ENCODE peak calls at places on chromosomes 2 and 18, in nine cellular contexts. J is GM13976; S is hepatic stellate cell; G is kidney tubule cell; P is stimulated activated CD4-positive, alpha-beta T cell treated with anti-CD3 and anti-CD28 coated beads, Interleukin-1b, Interleukin-23, amount 100 ng/mL, for 1 hour; H is activated naive CD8-positive, alpha-beta T cell treated with anti-CD3 and anti-CD28 coated beads for 36 hours; A is ELR; Y is mesenteric fat pad; W is H9. L is an unnamed sample.
A peak's percentile ranks its signal among the peaks of the same experiment; 100 is the strongest.

GRCh38 chr2:128233790-128234395 is 84.8 kb downstream of the HS6ST1 start:
- DNase-seq in J (no peak), S (no peak), G (no peak), P (no peak), H (no peak), A (no peak), Y (peak; percentile 51), W (no peak), L (no peak)

GRCh38 chr2:150676747-150677382 is 189.4 kb upstream of the RND3 start:
- DNase-seq in J (no peak), S (no peak), G (no peak), P (no peak), H (no peak), A (no peak), Y (no peak), W (no peak), L (no peak)

GRCh38 chr2:101559576-101559975 is 84.7 kb upstream of the RFX8 start:
- DNase-seq in J (no peak), S (no peak), G (peak; percentile 67), P (no peak), H (no peak), A (peak; percentile 51), Y (no peak), W (no peak), L (no peak)

GRCh38 chr2:128347701-128348504 is 29.2 kb upstream of the HS6ST1 start:
- DNase-seq in J (no peak), S (peak; percentile 74), G (peak; percentile 77), P (no peak), H (no peak), A (no peak), Y (no peak), W (no peak), L (no peak)

GRCh38 chr18:79506191-79507075 is 110.7 kb downstream of the NFATC1 start:
- DNase-seq in J (no peak), S (no peak), G (no peak), P (no peak), H (peak; percentile 3), A (no peak), Y (peak; percentile 80), W (no peak), L (no peak)

GRCh38 chr2:144516417-144516980 is 3.4 kb downstream of the ZEB2 start:
- DNase-seq in J (no peak), S (no peak), G (no peak), P (no peak), H (peak; percentile 35), A (peak; percentile 73), Y (no peak), W (no peak), L (no peak)

GRCh38 chr2:70420005-70420580 is 118.2 kb upstream of the FAM136A start:
- DNase-seq in J (no peak), S (no peak), G (no peak), P (no peak), H (no peak), A (no peak), Y (no peak), W (no peak), L (no peak)

GRCh38 chr2:11988691-11989465 is 242.4 kb downstream of the LPIN1 start:
- DNase-seq in J (no peak), S (no peak), G (no peak), P (no peak), H (no peak), A (no peak), Y (no peak), W (no peak), L (no peak)

GRCh38 chr2:38159171-38159570 is 83.2 kb upstream of the CYP1B1 start:
- DNase-seq in J (no peak), S (no peak), G (no peak), P (no peak), H (no peak), A (no peak), Y (no peak), W (no peak), L (no peak)

GRCh38 chr2:164840930-164841718 is 499 bp downstream of the COBLL1 start:
- DNase-seq in J (peak; percentile 56), S (peak; percentile 71), G (peak; percentile 80), P (no peak), H (peak; percentile 56), A (peak; percentile 74), Y (peak; percentile 91), W (peak; percentile 72), L (peak; percentile 71)

GRCh38 chr2:189402932-189403331 is 38.3 kb upstream of the WDR75 start:
- DNase-seq in J (no peak), S (no peak), G (peak; percentile 64), P (no peak), H (no peak), A (peak; percentile 74), Y (no peak), W (no peak), L (no peak)

L was measured in KG1.